ENCODE peak calls at places on chromosome 2, in ten cellular contexts. S is activated T-cell treated with anti-CD3 and anti-CD28 coated beads for 24 hours, G is NCI-H460, D is upper lobe of left lung, L is EH, P is MCF 10A, J is left cardiac atrium, M is cerebellar cortex, V is skeletal muscle cell, Y is progenitor cell of endocrine pancreas. N is an unnamed sample.

GRCh38 chr2:56185582-56186046 is 1.8 kb downstream of the CCDC85A start:
- DNase-seq in S (no peak), G (no peak), D (peak), L (peak), P (peak), J (peak), M (peak), V (no peak), Y (no peak), N (peak)

GRCh38 chr2:183037281-183037659 is 987 bp downstream of the NCKAP1 start:
- DNase-seq in S (no peak), G (peak), D (no peak), L (peak), P (peak), J (no peak), M (peak), V (peak), Y (no peak), N (no peak)

GRCh38 chr2:74741651-74742050 is 87.6 kb downstream of the SEMA4F start:
- DNase-seq in S (no peak), G (no peak), D (no peak), L (no peak), P (no peak), J (no peak), M (no peak), V (no peak), Y (no peak), N (no peak)

GRCh38 chr2:210287301-210287700 is 27.7 kb downstream of the MYL1 start:
- DNase-seq in S (no peak), G (no peak), D (no peak), L (no peak), P (no peak), J (no peak), M (no peak), V (peak), Y (no peak), N (no peak)

GRCh38 chr2:181129654-181130053 is 149.2 kb downstream of the UBE2E3 start:
- DNase-seq in S (no peak), G (no peak), D (no peak), L (no peak), P (no peak), J (no peak), M (no peak), V (no peak), Y (no peak), N (no peak)

GRCh38 chr2:104872034-104872865 is 18.3 kb downstream of the POU3F3 start:
- DNase-seq in S (no peak), G (no peak), D (no peak), L (no peak), P (no peak), J (no peak), M (no peak), V (no peak), Y (no peak), N (no peak)

GRCh38 chr2:219983836-219984235 is 356.4 kb downstream of the SLC4A3 start:
- DNase-seq in S (no peak), G (no peak), D (no peak), L (peak), P (no peak), J (no peak), M (no peak), V (no peak), Y (no peak), N (no peak)

GRCh38 chr2:12721571-12722444 is 5.1 kb downstream of the TRIB2 start:
- DNase-seq in S (no peak), G (no peak), D (no peak), L (peak), P (no peak), J (no peak), M (no peak), V (no peak), Y (no peak), N (no peak)

GRCh38 chr2:60512641-60513040 is 40.8 kb downstream of the BCL11A start:
- DNase-seq in S (no peak), G (no peak), D (no peak), L (no peak), P (peak), J (no peak), M (no peak), V (no peak), Y (no peak), N (no peak)

GRCh38 chr2:233006648-233007047 is 6.4 kb downstream of the NGEF start:
- DNase-seq in S (no peak), G (no peak), D (no peak), L (no peak), P (no peak), J (no peak), M (no peak), V (no peak), Y (no peak), N (peak)

GRCh38 chr2:11154460-11155325 is 574 bp upstream of the SLC66A3 start:
- DNase-seq in S (peak), G (peak), D (peak), L (peak), P (peak), J (peak), M (peak), V (peak), Y (peak), N (peak)

GRCh38 chr2:239516954-239517305 is 116.1 kb upstream of the HDAC4 start:
- DNase-seq in S (no peak), G (no peak), D (no peak), L (no peak), P (no peak), J (no peak), M (no peak), V (no peak), Y (no peak), N (no peak)

GRCh38 chr2:201707753-201708152 is 9.3 kb upstream of the MPP4 start:
- DNase-seq in S (no peak), G (peak), D (no peak), L (peak), P (peak), J (no peak), M (peak), V (peak), Y (no peak), N (no peak)

GRCh38 chr2:100902833-100903405 is 83.0 kb downstream of the NPAS2 start:
- DNase-seq in S (no peak), G (peak), D (no peak), L (peak), P (peak), J (no peak), M (no peak), V (peak), Y (no peak), N (no peak)

GRCh38 chr2:168278424-168278888 is 31.1 kb upstream of the STK39 start:
- DNase-seq in S (no peak), G (no peak), D (no peak), L (peak), P (peak), J (no peak), M (no peak), V (peak), Y (no peak), N (no peak)

GRCh38 chr2:147636238-147636887 is 208.5 kb upstream of the ACVR2A start:
- DNase-seq in S (no peak), G (no peak), D (no peak), L (peak), P (peak), J (no peak), M (no peak), V (peak), Y (no peak), N (no peak)

GRCh38 chr2:128444044-128444771 is 125.5 kb upstream of the HS6ST1 start:
- DNase-seq in S (no peak), G (no peak), D (no peak), L (no peak), P (no peak), J (no peak), M (peak), V (no peak), Y (peak), N (peak)

GRCh38 chr2:31270136-31270535 is 36.2 kb downstream of the EHD3 start:
- DNase-seq in S (no peak), G (no peak), D (no peak), L (peak), P (no peak), J (no peak), M (no peak), V (no peak), Y (no peak), N (no peak)

N was measured in lower leg skin.